ENCODE peak calls at places on chromosomes 13 and 19, in four cellular contexts. One of them, this sample, is unnamed.

GRCh38 chr13:27309967-27310598 is 39.5 kb downstream of the RASL11A start:
- DNase-seq in thoracic aorta: no peak
- DNase-seq in fibroblast of pulmonary artery: peak
- DNase-seq in breast epithelium: no peak
- DNase-seq in this sample: peak

GRCh38 chr13:79681069-79681468 is 200.1 kb downstream of the NDFIP2 start:
- DNase-seq in thoracic aorta: no peak
- DNase-seq in fibroblast of pulmonary artery: no peak
- DNase-seq in breast epithelium: no peak
- DNase-seq in this sample: no peak

GRCh38 chr19:52520013-52520412 is 7.5 kb upstream of the ZNF808 start:
- DNase-seq in thoracic aorta: no peak
- DNase-seq in fibroblast of pulmonary artery: no peak
- DNase-seq in breast epithelium: no peak
- DNase-seq in this sample: no peak

GRCh38 chr13:39273953-39274352 is 235.7 kb downstream of the NHLRC3 start:
- DNase-seq in thoracic aorta: no peak
- DNase-seq in fibroblast of pulmonary artery: peak
- DNase-seq in breast epithelium: no peak
- DNase-seq in this sample: no peak

GRCh38 chr13:63012016-63012415 is 1596.4 kb upstream of the PCDH20 start:
- DNase-seq in thoracic aorta: no peak
- DNase-seq in fibroblast of pulmonary artery: no peak
- DNase-seq in breast epithelium: no peak
- DNase-seq in this sample: no peak

GRCh38 chr19:18322759-18323460 is at the start of gene LSM4:
- DNase-seq in thoracic aorta: peak
- DNase-seq in fibroblast of pulmonary artery: peak
- DNase-seq in breast epithelium: peak
- DNase-seq in this sample: peak

GRCh38 chr13:36431204-36432105 is 840 bp upstream of the CCNA1 start:
- DNase-seq in thoracic aorta: no peak
- DNase-seq in fibroblast of pulmonary artery: no peak
- DNase-seq in breast epithelium: no peak
- DNase-seq in this sample: no peak

GRCh38 chr13:43284162-43284561 is 260.8 kb downstream of the DNAJC15 start:
- DNase-seq in thoracic aorta: no peak
- DNase-seq in fibroblast of pulmonary artery: peak
- DNase-seq in breast epithelium: no peak
- DNase-seq in this sample: peak

GRCh38 chr13:22047082-22047784 is 376.4 kb downstream of the FGF9 start:
- DNase-seq in thoracic aorta: no peak
- DNase-seq in fibroblast of pulmonary artery: no peak
- DNase-seq in breast epithelium: no peak
- DNase-seq in this sample: no peak

GRCh38 chr13:80339841-80340642 is 884 bp downstream of the SPRY2 start:
- DNase-seq in thoracic aorta: no peak
- DNase-seq in fibroblast of pulmonary artery: peak
- DNase-seq in breast epithelium: no peak
- DNase-seq in this sample: peak

GRCh38 chr13:21849323-21849722 is 178.4 kb downstream of the FGF9 start:
- DNase-seq in thoracic aorta: no peak
- DNase-seq in fibroblast of pulmonary artery: peak
- DNase-seq in breast epithelium: no peak
- DNase-seq in this sample: no peak

GRCh38 chr13:20118268-20119140 is 42.3 kb downstream of the GJA3 start:
- DNase-seq in thoracic aorta: no peak
- DNase-seq in fibroblast of pulmonary artery: peak
- DNase-seq in breast epithelium: no peak
- DNase-seq in this sample: no peak

GRCh38 chr19:10838377-10838776 is 2.4 kb upstream of the TMED1 start:
- DNase-seq in thoracic aorta: no peak
- DNase-seq in fibroblast of pulmonary artery: no peak
- DNase-seq in breast epithelium: no peak
- DNase-seq in this sample: no peak

GRCh38 chr13:113411216-113412023 is 41.9 kb downstream of the ADPRHL1 start:
- DNase-seq in thoracic aorta: peak
- DNase-seq in fibroblast of pulmonary artery: peak
- DNase-seq in breast epithelium: no peak
- DNase-seq in this sample: peak

GRCh38 chr13:29362849-29363604 is 232.5 kb downstream of the SLC7A1 start:
- DNase-seq in thoracic aorta: no peak
- DNase-seq in fibroblast of pulmonary artery: peak
- DNase-seq in breast epithelium: no peak
- DNase-seq in this sample: peak

GRCh38 chr19:10517361-10517759 is at the start of gene S1PR5:
- DNase-seq in thoracic aorta: no peak
- DNase-seq in fibroblast of pulmonary artery: no peak
- DNase-seq in breast epithelium: no peak
- DNase-seq in this sample: no peak

GRCh38 chr13:45055198-45055901 is 65.0 kb upstream of the GTF2F2 start:
- DNase-seq in thoracic aorta: no peak
- DNase-seq in fibroblast of pulmonary artery: peak
- DNase-seq in breast epithelium: no peak
- DNase-seq in this sample: peak

GRCh38 chr13:45749026-45749759 is 47.1 kb downstream of the CBY2 start:
- DNase-seq in thoracic aorta: no peak
- DNase-seq in fibroblast of pulmonary artery: no peak
- DNase-seq in breast epithelium: no peak
- DNase-seq in this sample: no peak

GRCh38 chr13:37769078-37769477 is 100.5 kb downstream of the TRPC4 start:
- DNase-seq in thoracic aorta: no peak
- DNase-seq in fibroblast of pulmonary artery: peak
- DNase-seq in breast epithelium: no peak
- DNase-seq in this sample: no peak

GRCh38 chr19:51493776-51494175 is 7.8 kb downstream of the SIGLEC12 start:
- DNase-seq in thoracic aorta: no peak
- DNase-seq in fibroblast of pulmonary artery: no peak
- DNase-seq in breast epithelium: no peak
- DNase-seq in this sample: no peak

GRCh38 chr13:100650321-100650720 is 24.3 kb downstream of the TMTC4 start:
- DNase-seq in thoracic aorta: no peak
- DNase-seq in fibroblast of pulmonary artery: no peak
- DNase-seq in breast epithelium: no peak
- DNase-seq in this sample: no peak

GRCh38 chr19:1237027-1237659 is 662 bp downstream of the CBARP start:
- DNase-seq in thoracic aorta: no peak
- DNase-seq in fibroblast of pulmonary artery: no peak
- DNase-seq in breast epithelium: no peak
- DNase-seq in this sample: no peak

GRCh38 chr13:84648069-84648640 is 765.9 kb upstream of the SLITRK1 start:
- DNase-seq in thoracic aorta: no peak
- DNase-seq in fibroblast of pulmonary artery: peak
- DNase-seq in breast epithelium: no peak
- DNase-seq in this sample: no peak
- TF ChIP-seq CTCF in thoracic aorta: peak
- TF ChIP-seq CTCF in fibroblast of pulmonary artery: peak
- TF ChIP-seq CTCF in breast epithelium: no peak
- TF ChIP-seq CTCF in this sample: no peak

GRCh38 chr19:58021541-58022282 is 12.1 kb upstream of the ZSCAN1 start:
- DNase-seq in thoracic aorta: peak
- DNase-seq in fibroblast of pulmonary artery: peak
- DNase-seq in breast epithelium: peak
- DNase-seq in this sample: peak
- TF ChIP-seq CTCF in thoracic aorta: peak
- TF ChIP-seq CTCF in fibroblast of pulmonary artery: peak
- TF ChIP-seq CTCF in breast epithelium: peak
- TF ChIP-seq CTCF in this sample: peak

GRCh38 chr19:39141929-39142328 is 16.3 kb downstream of the PAK4 start:
- DNase-seq in thoracic aorta: no peak
- DNase-seq in fibroblast of pulmonary artery: no peak
- DNase-seq in breast epithelium: no peak
- DNase-seq in this sample: no peak
- TF ChIP-seq CTCF in thoracic aorta: no peak
- TF ChIP-seq CTCF in fibroblast of pulmonary artery: no peak
- TF ChIP-seq CTCF in breast epithelium: no peak
- TF ChIP-seq CTCF in this sample: no peak

GRCh38 chr19:45419396-45419795 is 4.3 kb downstream of the ERCC1 start:
- DNase-seq in thoracic aorta: no peak
- DNase-seq in fibroblast of pulmonary artery: no peak
- DNase-seq in breast epithelium: no peak
- DNase-seq in this sample: no peak
- TF ChIP-seq CTCF in thoracic aorta: no peak
- TF ChIP-seq CTCF in fibroblast of pulmonary artery: no peak
- TF ChIP-seq CTCF in breast epithelium: no peak
- TF ChIP-seq CTCF in this sample: no peak

GRCh38 chr19:38657633-38658222 is 10.3 kb downstream of the ACTN4 start:
- DNase-seq in thoracic aorta: no peak
- DNase-seq in fibroblast of pulmonary artery: peak
- DNase-seq in breast epithelium: no peak
- DNase-seq in this sample: peak

GRCh38 chr19:38654478-38655079 is 7.1 kb downstream of the ACTN4 start:
- DNase-seq in thoracic aorta: no peak
- DNase-seq in fibroblast of pulmonary artery: no peak
- DNase-seq in breast epithelium: no peak
- DNase-seq in this sample: no peak

GRCh38 chr19:38658462-38659306 is 11.2 kb downstream of the ACTN4 start:
- DNase-seq in thoracic aorta: no peak
- DNase-seq in fibroblast of pulmonary artery: peak
- DNase-seq in breast epithelium: no peak
- DNase-seq in this sample: peak

GRCh38 chr19:38655148-38655824 is 7.8 kb downstream of the ACTN4 start:
- DNase-seq in thoracic aorta: no peak
- DNase-seq in fibroblast of pulmonary artery: no peak
- DNase-seq in breast epithelium: no peak
- DNase-seq in this sample: no peak

GRCh38 chr19:38656171-38656981 is 8.9 kb downstream of the ACTN4 start:
- DNase-seq in thoracic aorta: no peak
- DNase-seq in fibroblast of pulmonary artery: peak
- DNase-seq in breast epithelium: no peak
- DNase-seq in this sample: peak
- TF ChIP-seq CTCF in thoracic aorta: no peak
- TF ChIP-seq CTCF in fibroblast of pulmonary artery: peak
- TF ChIP-seq CTCF in breast epithelium: no peak
- TF ChIP-seq CTCF in this sample: no peak

GRCh38 chr13:51305558-51305957 is 33.9 kb upstream of the SERPINE3 start:
- DNase-seq in thoracic aorta: no peak
- DNase-seq in fibroblast of pulmonary artery: no peak
- DNase-seq in breast epithelium: no peak
- DNase-seq in this sample: no peak

GRCh38 chr13:51303063-51303552 is 36.4 kb upstream of the SERPINE3 start:
- DNase-seq in thoracic aorta: no peak
- DNase-seq in fibroblast of pulmonary artery: no peak
- DNase-seq in breast epithelium: no peak
- DNase-seq in this sample: no peak

GRCh38 chr13:51298812-51299211 is 40.7 kb upstream of the SERPINE3 start:
- DNase-seq in thoracic aorta: no peak
- DNase-seq in fibroblast of pulmonary artery: peak
- DNase-seq in breast epithelium: no peak
- DNase-seq in this sample: no peak

DNA sequence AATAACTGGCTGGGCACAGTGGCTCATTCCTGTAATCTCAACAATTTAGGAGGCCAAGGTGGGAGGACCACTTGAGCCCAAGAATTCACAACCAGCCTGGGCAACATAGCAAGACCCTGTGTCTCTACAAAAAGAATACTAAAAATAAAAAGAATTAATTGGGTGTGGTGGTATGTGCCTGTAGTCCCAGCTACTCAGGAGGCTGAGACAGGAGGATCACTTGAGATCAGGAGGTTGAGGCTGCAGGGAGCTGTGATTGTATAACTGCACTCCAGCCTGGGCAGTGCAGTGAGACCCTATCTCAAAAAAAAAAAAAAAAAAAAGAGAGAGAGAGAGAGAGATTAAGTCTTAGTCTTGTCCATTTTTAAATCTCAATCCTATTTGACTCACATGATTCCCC is 35.6 kb upstream of the SERPINE3 start:
- DNase-seq in thoracic aorta: no peak
- DNase-seq in fibroblast of pulmonary artery: no peak
- DNase-seq in breast epithelium: no peak
- DNase-seq in this sample: no peak
- TF ChIP-seq CTCF in thoracic aorta: no peak
- TF ChIP-seq CTCF in fibroblast of pulmonary artery: no peak
- TF ChIP-seq CTCF in breast epithelium: no peak
- TF ChIP-seq CTCF in this sample: no peak

DNA sequence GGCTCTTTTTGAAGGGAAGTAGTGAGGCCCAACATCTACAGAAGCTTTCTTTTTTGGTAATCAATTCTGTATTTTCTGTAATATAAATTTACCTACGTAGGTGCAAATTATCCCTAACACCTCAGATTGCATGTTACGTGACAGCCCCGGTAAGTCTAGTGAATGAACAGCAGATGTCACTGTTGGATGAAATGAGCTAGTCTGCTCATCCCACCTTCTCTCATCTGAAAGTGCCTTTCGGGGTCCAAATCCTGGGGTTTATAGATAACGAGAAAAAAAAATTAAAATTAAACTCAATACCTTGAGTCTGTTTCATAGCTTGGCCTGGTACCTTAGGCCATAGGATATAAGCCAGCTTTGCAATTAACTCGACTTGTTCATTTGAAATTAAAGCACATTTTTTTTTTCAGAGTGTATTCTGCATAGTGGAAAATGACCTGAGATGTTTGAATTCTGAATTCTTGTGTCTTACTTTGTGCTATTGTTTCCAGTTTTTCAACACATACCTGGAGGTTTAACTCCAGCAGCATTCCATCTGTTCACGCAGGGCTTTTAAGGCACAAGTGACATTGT is 548.2 kb downstream of the GPC5 start:
- DNase-seq in thoracic aorta: no peak
- DNase-seq in fibroblast of pulmonary artery: peak
- DNase-seq in breast epithelium: no peak
- DNase-seq in this sample: no peak
- TF ChIP-seq CTCF in thoracic aorta: no peak
- TF ChIP-seq CTCF in fibroblast of pulmonary artery: peak
- TF ChIP-seq CTCF in breast epithelium: no peak
- TF ChIP-seq CTCF in this sample: peak

DNA sequence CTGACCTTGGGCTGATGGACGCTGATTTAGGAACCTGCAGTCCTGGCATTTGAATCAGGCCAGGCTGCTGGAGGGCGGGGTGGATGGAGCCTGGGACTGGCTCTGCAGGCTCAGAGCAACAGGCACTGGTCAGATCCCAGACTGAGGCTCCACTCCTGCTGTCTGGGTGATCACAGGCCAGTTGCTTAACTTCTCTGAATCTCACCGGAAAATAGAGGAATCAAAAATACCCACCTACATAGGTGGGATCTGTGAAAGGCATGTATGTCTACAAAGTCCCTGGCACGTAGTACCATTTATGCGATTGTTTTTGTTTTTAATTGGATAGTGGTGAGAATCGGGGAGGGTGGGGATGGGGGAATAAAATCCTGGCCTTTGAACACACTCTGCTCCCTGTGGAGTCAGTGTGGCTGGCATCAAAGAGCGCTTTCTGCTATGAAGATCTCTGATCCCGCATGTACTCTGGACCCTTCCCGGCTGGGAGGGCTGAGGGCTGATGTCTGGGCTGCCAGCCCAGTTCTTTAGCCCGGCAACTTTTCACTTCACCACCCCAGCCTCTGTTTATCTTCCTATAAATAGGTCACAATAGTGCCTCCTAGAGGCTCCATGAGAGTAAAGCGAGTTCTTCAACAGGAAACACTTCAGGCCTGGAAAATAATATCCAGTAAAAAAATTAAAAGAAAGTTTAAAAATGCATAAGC is 292.3 kb downstream of the ZNF536 start:
- DNase-seq in thoracic aorta: no peak
- DNase-seq in fibroblast of pulmonary artery: no peak
- DNase-seq in breast epithelium: no peak
- DNase-seq in this sample: peak
- TF ChIP-seq CTCF in thoracic aorta: no peak
- TF ChIP-seq CTCF in fibroblast of pulmonary artery: peak
- TF ChIP-seq CTCF in breast epithelium: no peak
- TF ChIP-seq CTCF in this sample: peak

This sample was measured in brain microvascular endothelial cell.